ENCODE peak calls at places on chromosomes 5 and 9, in ten cellular contexts. Z is stomach; D is transverse colon; U is NT2/D1; G is keratinocyte; L is aorta; A is ovary; Q is effector memory CD4-positive, alpha-beta T cell; B is suprapubic skin; Y is colonic mucosa. K is an unnamed sample.

GRCh38 chr5:80125962-80126480 is 90.9 kb downstream of the THBS4 start:
- DNase-seq in D (no peak), L (no peak), B (no peak), Y (no peak), A (no peak), U (no peak), Z (no peak), Q (no peak), G (peak; percentile 13), K (no peak)

GRCh38 chr9:7103382-7104170 is 345.8 kb downstream of the KDM4C start:
- DNase-seq in Z (no peak), A (no peak), B (no peak), Q (no peak), U (peak; percentile 51), D (no peak), Y (no peak), L (no peak), G (no peak), K (no peak)

GRCh38 chr5:107204413-107204812 is 466.3 kb downstream of the EFNA5 start:
- DNase-seq in Q (no peak), L (no peak), U (no peak), D (no peak), B (no peak), Y (no peak), Z (no peak), G (no peak), A (no peak), K (no peak)

GRCh38 chr5:163373401-163374066 is 63.9 kb upstream of the CCNG1 start:
- DNase-seq in Z (no peak), Q (no peak), Y (no peak), G (no peak), D (no peak), B (no peak), A (no peak), L (no peak), U (no peak), K (no peak)

GRCh38 chr5:128774605-128775004 is 190.7 kb upstream of the SLC27A6 start:
- DNase-seq in Z (peak; percentile 31), D (no peak), G (no peak), B (no peak), Q (no peak), L (no peak), A (no peak), Y (no peak), U (no peak), K (no peak)

GRCh38 chr5:53481354-53481886 is 991 bp downstream of the FST start:
- DNase-seq in L (no peak), Q (no peak), Y (no peak), G (no peak), B (no peak), A (no peak), Z (no peak), U (no peak), D (no peak), K (no peak)

GRCh38 chr9:111955048-111955447 is 58.4 kb downstream of the UGCG start:
- DNase-seq in Z (no peak), L (no peak), D (no peak), Q (no peak), A (no peak), U (no peak), B (no peak), G (no peak), Y (no peak), K (no peak)

GRCh38 chr5:127428748-127429147 is 88.7 kb upstream of the PRRC1 start:
- DNase-seq in Q (no peak), D (no peak), B (no peak), L (no peak), A (no peak), G (no peak), U (no peak), Y (no peak), Z (no peak), K (no peak)

GRCh38 chr5:149979898-149980297 is 19.3 kb downstream of the SLC26A2 start:
- DNase-seq in Z (no peak), Q (no peak), U (no peak), L (no peak), D (no peak), Y (no peak), B (no peak), A (no peak), G (no peak), K (no peak)

GRCh38 chr5:149982505-149982904 is 17.9 kb downstream of the TIGD6 start:
- DNase-seq in L (no peak), G (no peak), Z (no peak), Q (no peak), D (no peak), U (no peak), Y (no peak), A (no peak), B (no peak), K (no peak)

GRCh38 chr5:149975409-149975808 is 14.9 kb downstream of the SLC26A2 start:
- DNase-seq in Z (no peak), Q (no peak), A (no peak), D (no peak), U (no peak), Y (no peak), L (no peak), B (no peak), G (no peak), K (no peak)

GRCh38 chr5:149981233-149981632 is 19.2 kb downstream of the TIGD6 start:
- DNase-seq in L (no peak), A (no peak), D (no peak), Z (no peak), U (no peak), B (no peak), Q (no peak), G (no peak), Y (no peak), K (no peak)
- H3K36me3 ChIP-seq in L (peaks cover 6% of the 10 kb centered on the region), A (no peaks in the 10 kb centered on the region), D (no peaks in the 10 kb centered on the region), Z (peaks cover 47% of the 10 kb centered on the region), U (peaks cover 15% of the 10 kb centered on the region), B (peaks cover 35% of the 10 kb centered on the region), Q (peaks cover 23% of the 10 kb centered on the region), G (peaks cover 7% of the 10 kb centered on the region), Y (no peaks in the 10 kb centered on the region), K (peaks cover 35% of the 10 kb centered on the region)

GRCh38 chr5:154784856-154785255 is 29.7 kb downstream of the LARP1 start:
- DNase-seq in Q (no peak), D (no peak), Y (no peak), Z (no peak), L (no peak), B (no peak), A (no peak), U (no peak), G (no peak), K (no peak)

GRCh38 chr5:154782326-154782725 is 27.1 kb downstream of the LARP1 start:
- DNase-seq in L (no peak), Z (no peak), B (no peak), Q (no peak), U (no peak), Y (no peak), D (peak; percentile 51), G (no peak), A (no peak), K (no peak)

GRCh38 chr5:154786414-154786813 is 31.2 kb downstream of the LARP1 start:
- DNase-seq in U (no peak), Z (no peak), Q (no peak), B (no peak), A (no peak), Y (no peak), L (no peak), G (no peak), D (no peak), K (no peak)

GRCh38 chr5:154782812-154783592 is 27.8 kb downstream of the LARP1 start:
- DNase-seq in B (no peak), D (no peak), L (no peak), Q (no peak), A (no peak), Y (no peak), G (no peak), Z (no peak), U (no peak), K (no peak)

DNA sequence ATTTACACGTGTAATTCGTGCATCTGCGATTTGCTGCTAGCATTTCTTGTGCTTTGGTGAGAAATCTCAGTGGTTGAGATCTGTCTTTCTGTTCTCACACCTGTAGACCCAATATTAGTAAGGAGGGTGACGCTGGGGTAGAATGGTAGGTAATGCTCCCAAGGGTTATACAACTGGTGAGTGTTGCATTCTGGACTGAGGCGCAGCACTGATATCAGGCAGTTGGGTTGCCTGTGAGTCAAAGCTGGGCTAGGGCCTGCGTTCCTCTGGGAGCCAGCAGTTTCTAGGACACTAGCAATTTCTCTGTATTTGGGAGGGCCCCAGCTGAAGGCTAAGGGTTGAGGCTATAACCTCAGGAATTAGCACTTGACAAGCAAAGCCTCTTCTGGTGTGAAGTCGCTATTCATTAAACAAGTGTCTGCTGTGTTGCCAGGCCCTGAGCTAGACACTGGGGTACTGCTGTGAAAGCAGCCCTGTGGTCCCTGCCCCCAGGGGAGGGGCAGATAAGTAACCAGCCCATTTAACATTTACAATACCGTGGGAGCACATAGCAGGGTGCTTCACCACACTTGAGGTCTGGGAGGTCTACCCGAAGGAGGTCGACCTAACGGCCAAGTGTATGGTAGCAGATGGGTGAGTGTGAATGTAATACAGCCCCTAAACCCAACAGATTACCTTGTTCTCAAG is 28.7 kb downstream of the LARP1 start:
- DNase-seq in B (no peak), Y (no peak), A (no peak), Z (no peak), G (no peak), U (no peak), L (no peak), Q (no peak), D (no peak), K (no peak)
- H3K4me1 ChIP-seq in B (peaks cover 69% of the 10 kb centered on the region), Y (peaks cover 6% of the 10 kb centered on the region), A (peaks cover 39% of the 10 kb centered on the region), Z (peaks cover 75% of the 10 kb centered on the region), G (peaks cover 5% of the 10 kb centered on the region), U (peaks cover 8% of the 10 kb centered on the region), L (peaks cover 2% of the 10 kb centered on the region), Q (peaks cover 40% of the 10 kb centered on the region), D (peaks cover 28% of the 10 kb centered on the region), K (peaks cover 81% of the 10 kb centered on the region)

GRCh38 chr9:99466787-99467186 is 244.7 kb downstream of the SEC61B start:
- DNase-seq in D (no peak), Y (no peak), B (no peak), Z (no peak), A (no peak), U (no peak), L (no peak), Q (no peak), G (no peak), K (no peak)

GRCh38 chr9:99463144-99463543 is 241.1 kb downstream of the SEC61B start:
- DNase-seq in Q (no peak), Y (no peak), B (no peak), D (no peak), A (no peak), G (no peak), Z (no peak), L (no peak), U (no peak), K (no peak)

GRCh38 chr9:99465231-99465891 is 243.3 kb downstream of the SEC61B start:
- DNase-seq in U (no peak), A (no peak), Y (no peak), G (no peak), Q (no peak), L (no peak), B (no peak), D (no peak), Z (no peak), K (no peak)

GRCh38 chr9:99466104-99466503 is 244.0 kb downstream of the SEC61B start:
- DNase-seq in G (no peak), A (no peak), D (no peak), B (no peak), Q (no peak), Y (no peak), U (no peak), L (no peak), Z (no peak), K (no peak)

DNA sequence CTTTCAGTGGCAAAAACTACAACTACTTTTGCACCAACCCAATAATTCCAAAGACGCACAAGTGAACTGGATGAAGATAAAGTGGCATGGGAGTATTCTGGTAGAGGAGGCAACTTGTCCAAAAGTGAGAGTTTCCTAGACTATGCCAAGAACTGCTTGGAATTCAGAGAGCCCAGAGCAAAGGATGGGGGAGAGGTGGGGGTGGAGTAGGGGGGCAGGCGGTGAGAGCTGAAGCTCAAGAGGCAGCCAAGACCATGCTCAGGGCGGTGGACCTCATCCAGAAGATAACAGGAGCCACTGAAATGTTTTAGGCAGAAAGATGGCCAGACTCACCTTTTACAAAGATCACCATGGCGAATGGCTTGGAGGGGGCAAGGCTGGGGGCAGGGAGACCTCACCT is 242.5 kb downstream of the SEC61B start:
- DNase-seq in U (no peak), B (no peak), A (no peak), Y (no peak), L (no peak), G (no peak), Z (no peak), D (no peak), Q (no peak), K (no peak)
- H3K36me3 ChIP-seq in U (no peaks in the 10 kb centered on the region), B (no peaks in the 10 kb centered on the region), A (no peaks in the 10 kb centered on the region), Y (no peaks in the 10 kb centered on the region), L (no peaks in the 10 kb centered on the region), G (no peaks in the 10 kb centered on the region), Z (no peaks in the 10 kb centered on the region), D (no peaks in the 10 kb centered on the region), Q (no peaks in the 10 kb centered on the region), K (no peaks in the 10 kb centered on the region)

GRCh38 chr5:175895701-175896102 is 24.3 kb downstream of the CPLX2 start:
- DNase-seq in L (no peak), U (no peak), Z (no peak), D (no peak), G (peak; percentile 28), A (no peak), B (no peak), Y (no peak), Q (peak; percentile 44), K (no peak)
- H3K4me1 ChIP-seq in L (no peaks in the 10 kb centered on the region), U (no peaks in the 10 kb centered on the region), Z (no peaks in the 10 kb centered on the region), D (no peaks in the 10 kb centered on the region), G (peaks cover 3% of the 10 kb centered on the region), A (no peaks in the 10 kb centered on the region), B (no peaks in the 10 kb centered on the region), Y (no peaks in the 10 kb centered on the region), Q (peaks cover 22% of the 10 kb centered on the region), K (no peaks in the 10 kb centered on the region)

K was measured in esophagus muscularis mucosa.